ENCODE peak calls at places on chromosomes 1 and 21, in five cellular contexts. Y, P, W, X and J are unnamed samples.

GRCh38 chr1:177274687-177275211 is 104.0 kb downstream of the BRINP2 start:
- DNase-seq in X (peak), W (peak), Y (no peak), P (no peak), J (no peak)

GRCh38 chr1:179818743-179819173 is 58.8 kb downstream of the TOR1AIP2 start:
- DNase-seq in Y (peak), X (peak), P (no peak), W (no peak), J (no peak)

GRCh38 chr1:30447080-30447479 is 276.3 kb downstream of the MATN1 start:
- DNase-seq in W (no peak), X (no peak), P (no peak), Y (no peak), J (no peak)

GRCh38 chr1:43241352-43241953 is 28.3 kb upstream of the TMEM125 start:
- DNase-seq in Y (no peak), X (peak), W (peak), P (no peak), J (no peak)

GRCh38 chr21:28427356-28428022 is 565.2 kb downstream of the LTN1 start:
- DNase-seq in Y (no peak), P (no peak), W (peak), X (peak), J (no peak)

GRCh38 chr1:183887826-183888819 is 83.2 kb downstream of the RGL1 start:
- DNase-seq in X (peak), P (no peak), Y (no peak), W (peak), J (no peak)

GRCh38 chr21:14758849-14759248 is 212.7 kb upstream of the SAMSN1 start:
- DNase-seq in Y (peak), W (no peak), P (no peak), X (no peak), J (no peak)

GRCh38 chr1:84433253-84434080 is 35.2 kb downstream of the DNASE2B start:
- DNase-seq in P (peak), Y (peak), X (peak), W (peak), J (peak)

GRCh38 chr1:194535369-194535768 is 1349.0 kb upstream of the B3GALT2 start:
- DNase-seq in X (peak), Y (peak), P (no peak), W (no peak), J (no peak)

GRCh38 chr1:221886311-221887090 is 144.6 kb upstream of the DUSP10 start:
- DNase-seq in Y (no peak), W (no peak), P (no peak), X (peak), J (no peak)

GRCh38 chr1:209749660-209750059 is 6.2 kb upstream of the TRAF3IP3 start:
- DNase-seq in W (no peak), P (no peak), Y (no peak), X (no peak), J (no peak)

GRCh38 chr1:231693361-231694080 is 66.9 kb downstream of the DISC1 start:
- DNase-seq in X (no peak), P (no peak), Y (no peak), W (no peak), J (no peak)

DNA sequence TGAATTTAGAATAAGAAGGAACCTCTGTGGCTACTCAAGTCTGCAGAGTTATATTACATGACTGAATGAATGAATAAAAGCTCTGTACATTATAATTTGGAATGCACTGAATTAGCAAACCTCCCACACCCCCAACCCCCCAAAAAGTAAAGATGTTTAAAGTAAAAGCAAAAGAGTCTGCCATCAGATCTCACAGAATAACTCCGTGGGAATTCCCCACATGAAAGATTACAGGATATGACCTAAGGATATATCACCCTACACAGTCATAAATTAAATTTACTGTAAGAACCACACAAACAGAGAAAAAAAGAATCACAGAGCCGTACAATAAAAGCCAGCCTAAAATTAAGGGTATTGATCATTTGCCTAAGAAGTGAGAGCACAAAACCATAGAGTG is 587.3 kb downstream of the PTPRC start:
- DNase-seq in X (peak), P (no peak), W (peak), Y (no peak), J (no peak)
- H3K4me3 ChIP-seq in X (no peak), P (no peak), W (no peak), Y (no peak), J (no peak)

DNA sequence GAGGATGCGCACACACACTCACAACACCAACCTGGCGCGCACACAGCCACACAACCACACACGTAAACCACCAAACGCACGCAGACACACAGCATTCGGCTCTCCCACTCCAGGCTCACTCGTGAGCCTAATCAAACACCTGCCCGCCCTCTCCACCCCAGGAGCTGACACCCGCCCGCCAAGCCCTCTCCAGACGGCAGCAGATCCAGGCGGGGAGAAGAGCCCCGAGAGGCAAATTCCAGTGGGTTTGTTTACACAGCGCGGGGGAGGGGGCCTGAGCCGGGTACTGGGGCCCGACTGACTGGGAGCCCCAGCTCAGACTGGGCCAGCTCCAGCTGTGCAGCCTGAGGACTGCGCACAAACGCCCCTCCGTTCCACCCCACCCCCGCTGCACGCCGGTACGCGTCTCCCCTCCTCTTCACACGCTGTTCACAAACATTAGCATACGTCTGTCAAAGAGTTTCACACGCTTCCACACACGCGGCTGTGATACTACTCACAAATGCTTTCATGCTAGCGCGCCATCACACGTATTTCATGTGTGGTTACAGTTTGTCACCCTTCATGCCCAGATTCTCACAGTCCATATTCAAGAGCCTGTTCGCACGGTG is 1.1 kb upstream of the EFNA1 start:
- DNase-seq in Y (peak), X (peak), W (peak), P (no peak), J (peak)
- H3K9ac ChIP-seq in Y (peak), X (no peak), W (peak), P (peak), J (peak)

GRCh38 chr1:12064073-12064969 is 1.2 kb downstream of the TNFRSF8 start:
- DNase-seq in W (no peak), P (no peak), Y (no peak), X (no peak), J (no peak)

GRCh38 chr1:12067900-12068821 is 5.1 kb downstream of the TNFRSF8 start:
- DNase-seq in X (peak), Y (peak), P (no peak), W (peak), J (no peak)

GRCh38 chr1:12063141-12064072 is at the start of gene TNFRSF8:
- DNase-seq in P (no peak), W (no peak), Y (peak), X (peak), J (no peak)

GRCh38 chr1:12069616-12070244 is 6.6 kb downstream of the TNFRSF8 start:
- DNase-seq in W (peak), X (peak), Y (no peak), P (no peak), J (no peak)

GRCh38 chr1:12065872-12066271 is 2.8 kb downstream of the TNFRSF8 start:
- DNase-seq in P (no peak), X (no peak), Y (no peak), W (no peak), J (no peak)
- H3K4me3 ChIP-seq in P (no peak), X (no peak), Y (no peak), W (no peak), J (no peak)

GRCh38 chr1:204714194-204714860 is 28.8 kb upstream of the LRRN2 start:
- DNase-seq in X (no peak), Y (no peak), P (no peak), W (no peak), J (no peak)

GRCh38 chr1:204712718-204713430 is 27.3 kb upstream of the LRRN2 start:
- DNase-seq in P (no peak), Y (no peak), X (no peak), W (no peak), J (no peak)

GRCh38 chr1:204713541-204713940 is 28.0 kb upstream of the LRRN2 start:
- DNase-seq in W (no peak), X (no peak), P (no peak), Y (no peak), J (no peak)

GRCh38 chr1:204716687-204717086 is 31.1 kb upstream of the LRRN2 start:
- DNase-seq in Y (no peak), W (no peak), P (no peak), X (no peak), J (peak)

GRCh38 chr1:204714861-204715511 is 29.4 kb upstream of the LRRN2 start:
- DNase-seq in P (peak), X (no peak), Y (peak), W (no peak), J (no peak)
- H3K9ac ChIP-seq in P (peak), X (no peak), Y (peak), W (no peak), J (no peak)

GRCh38 chr1:226732856-226733291 is 6.2 kb downstream of the ITPKB start:
- DNase-seq in W (no peak), P (no peak), Y (no peak), X (no peak), J (no peak)

GRCh38 chr1:226735576-226735975 is 3.5 kb downstream of the ITPKB start:
- DNase-seq in W (no peak), Y (no peak), X (no peak), P (no peak), J (no peak)

GRCh38 chr1:226734611-226735153 is 4.4 kb downstream of the ITPKB start:
- DNase-seq in Y (no peak), P (no peak), W (no peak), X (no peak), J (no peak)

GRCh38 chr1:226733309-226733708 is 5.8 kb downstream of the ITPKB start:
- DNase-seq in Y (peak), P (no peak), W (no peak), X (no peak), J (no peak)

DNA sequence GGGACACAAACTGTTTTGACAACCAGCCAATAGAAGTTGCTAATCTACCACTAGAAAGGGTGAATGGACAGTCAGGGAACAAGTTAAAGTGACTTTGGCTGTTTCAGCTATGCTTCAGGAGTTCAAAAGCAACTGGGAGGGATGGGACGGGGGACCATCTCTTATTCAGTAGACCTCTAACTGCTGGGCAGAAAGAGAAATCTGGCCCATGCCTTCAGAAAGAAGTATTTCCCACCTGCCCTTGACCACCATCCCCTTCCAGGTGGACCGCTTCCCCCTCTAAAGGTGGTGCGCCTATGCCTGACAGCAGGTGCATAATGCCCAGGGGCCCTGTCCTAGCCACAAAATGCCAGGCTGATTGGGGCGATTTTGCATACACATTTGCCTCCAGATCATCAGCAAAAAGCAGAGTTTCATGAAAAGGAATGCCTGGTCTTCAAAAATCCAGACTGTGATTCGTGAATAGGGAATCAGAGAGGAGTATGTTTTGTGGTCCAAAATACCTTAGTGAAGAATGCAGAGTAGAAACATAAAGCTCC is 5.1 kb downstream of the ITPKB start:
- DNase-seq in P (no peak), X (peak), Y (no peak), W (no peak), J (no peak)
- H3K4me3 ChIP-seq in P (no peak), X (peak), Y (no peak), W (no peak), J (no peak)

DNA sequence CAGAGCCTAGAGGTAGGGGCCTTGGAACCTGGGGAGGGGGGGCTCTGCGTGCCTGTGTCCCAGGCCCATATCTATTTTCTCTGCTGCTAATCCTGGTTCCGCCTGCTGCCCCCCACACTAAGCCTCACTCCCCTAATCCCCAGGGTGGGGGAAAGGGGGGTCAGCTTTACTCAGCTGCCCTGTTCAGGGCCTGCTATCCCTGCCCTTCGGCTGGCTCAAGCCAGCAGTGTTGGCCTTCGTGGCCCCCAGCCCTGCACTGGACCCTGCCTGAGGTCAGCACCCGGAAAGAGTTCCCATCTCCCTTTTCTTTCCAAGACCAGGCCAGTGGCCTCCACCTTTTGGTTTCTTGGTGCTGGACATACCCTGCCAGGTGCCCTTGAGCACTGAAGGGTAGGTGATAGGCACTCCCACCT is 8.4 kb downstream of the ZBTB7B start:
- DNase-seq in X (no peak), Y (no peak), W (no peak), P (no peak), J (no peak)
- H3K9ac ChIP-seq in X (no peak), Y (peak), W (no peak), P (no peak), J (peak)

GRCh38 chr1:38817267-38817957 is 42.2 kb downstream of the RRAGC start:
- DNase-seq in Y (peak), X (no peak), P (no peak), W (no peak), J (no peak)
- H3K4me3 ChIP-seq in Y (no peak), X (no peak), P (peak), W (no peak), J (no peak)

DNA sequence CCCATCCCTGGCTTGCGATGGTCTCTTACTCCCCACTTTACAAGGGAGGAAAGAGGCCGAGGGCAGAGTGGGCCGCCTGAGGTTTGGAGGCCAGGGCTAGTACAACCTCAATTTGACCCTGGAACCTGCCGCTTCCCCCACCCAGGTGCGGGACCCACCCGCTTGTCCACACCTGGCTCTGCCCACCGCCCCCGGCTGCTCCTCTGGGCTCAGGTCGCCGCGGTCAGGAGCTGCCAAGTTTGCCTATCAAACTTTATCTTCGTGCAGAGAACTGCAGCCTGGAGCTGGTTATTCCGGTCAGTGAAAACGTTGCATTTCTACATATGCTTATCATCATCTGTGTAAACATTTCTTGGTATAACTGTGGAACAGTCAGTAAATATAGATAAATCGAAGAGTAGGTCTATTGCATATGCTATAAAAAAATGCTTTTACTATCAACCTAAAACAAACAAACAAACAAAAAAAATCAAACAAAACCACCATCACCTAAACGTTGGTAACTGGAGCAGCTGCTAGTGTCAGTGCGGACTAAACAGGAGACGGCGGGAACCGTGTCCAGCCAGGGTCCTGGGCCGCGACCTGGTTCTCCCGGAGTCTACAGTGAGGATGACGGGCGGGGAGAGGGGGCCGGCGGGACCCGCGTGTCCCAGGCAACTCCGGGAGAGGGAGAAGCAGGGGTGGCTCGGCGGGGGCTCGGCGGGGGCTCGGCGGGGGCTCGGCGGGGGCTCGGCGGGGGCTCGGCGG is 906 bp upstream of the ADARB1 start:
- DNase-seq in Y (peak), P (no peak), W (no peak), X (no peak), J (peak)
- H3K9ac ChIP-seq in Y (peak), P (no peak), W (peak), X (no peak), J (peak)

GRCh38 chr1:33346921-33347649 is 26.2 kb upstream of the A3GALT2 start:
- DNase-seq in W (peak), Y (peak), P (no peak), X (peak), J (peak)
- H3K4me3 ChIP-seq in W (peak), Y (peak), P (no peak), X (peak), J (peak)

GRCh38 chr1:227760377-227760776 is 25.1 kb downstream of the SNAP47 start:
- DNase-seq in P (no peak), Y (no peak), W (no peak), X (no peak), J (no peak)

GRCh38 chr1:227764019-227764391 is 28.8 kb downstream of the SNAP47 start:
- DNase-seq in X (peak), P (no peak), W (peak), Y (no peak), J (no peak)

GRCh38 chr1:227761621-227762230 is 26.5 kb downstream of the SNAP47 start:
- DNase-seq in W (no peak), Y (no peak), X (no peak), P (no peak), J (no peak)

GRCh38 chr1:227763246-227764018 is 28.2 kb downstream of the SNAP47 start:
- DNase-seq in Y (no peak), X (no peak), W (no peak), P (no peak), J (no peak)

DNA sequence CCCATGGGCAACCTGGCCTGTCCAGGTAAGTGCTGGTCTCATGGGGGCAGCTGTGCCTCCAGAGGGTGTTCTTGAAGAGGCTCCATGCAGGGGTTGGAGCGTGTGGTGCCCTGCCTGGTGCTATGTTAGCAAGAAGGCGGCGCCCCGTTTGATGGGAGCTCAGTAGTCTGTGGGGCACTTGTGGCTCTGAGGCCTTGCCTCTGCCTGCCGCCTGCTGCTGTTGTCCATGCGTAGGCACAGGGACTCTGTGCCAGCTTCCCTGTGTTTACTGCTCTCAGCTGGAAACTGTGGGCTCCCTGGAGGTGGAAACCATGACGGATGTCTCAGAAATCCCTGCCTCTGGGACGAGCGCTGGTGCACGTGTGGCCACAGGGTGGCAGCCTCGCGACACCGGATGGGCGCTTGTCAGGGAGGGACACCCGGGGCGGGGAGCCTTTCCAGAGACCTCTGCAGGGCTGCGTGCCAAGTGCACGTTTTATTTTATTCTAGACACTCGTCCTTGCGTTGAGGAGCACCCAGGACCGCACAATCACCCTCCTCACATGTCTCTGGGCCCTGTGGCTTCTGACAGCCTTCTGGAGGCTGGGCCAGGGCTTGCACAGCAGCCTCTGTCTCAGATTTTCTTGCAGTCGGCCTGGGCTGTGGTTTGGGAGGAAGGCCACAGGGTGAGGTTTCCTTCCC is 27.1 kb downstream of the SNAP47 start:
- DNase-seq in Y (peak), W (peak), P (peak), X (peak), J (peak)
- H3K9ac ChIP-seq in Y (peak), W (no peak), P (no peak), X (no peak), J (no peak)